ENCODE peak calls at places on chromosomes 4 and X, in five cellular contexts. M is activated T-cell treated with anti-CD3 and anti-CD28 coated beads, Interleukin-2, amount 50 U/mL, for 72 hours; H is posterior cingulate gyrus; J is stimulated activated CD4-positive, alpha-beta T cell treated with anti-CD3 and anti-CD28 coated beads, Interleukin-2, amount 100 ng/mL, for 24 hours; Y is MCF 10A. B is an unnamed sample.

GRCh38 chrX:20067709-20068315 is 48.9 kb downstream of the MAP7D2 start:
- DNase-seq in M (no peak), J (no peak), Y (peak), H (no peak), B (peak)

GRCh38 chr4:5969336-5969735 is 48.9 kb downstream of the C4orf50 start:
- DNase-seq in J (no peak), M (no peak), H (no peak), Y (no peak), B (no peak)

GRCh38 chr4:147049940-147050852 is 104.5 kb upstream of the TTC29 start:
- DNase-seq in Y (peak), H (no peak), M (no peak), J (no peak), B (no peak)

GRCh38 chrX:49053223-49054072 is 5.4 kb upstream of the CCDC120 start:
- DNase-seq in H (peak), Y (no peak), M (peak), J (peak), B (peak)

GRCh38 chrX:12825801-12826200 is 34.6 kb downstream of the PRPS2 start:
- DNase-seq in J (no peak), M (no peak), Y (no peak), H (no peak), B (no peak)

GRCh38 chr4:146521543-146522097 is at the start of gene SLC10A7:
- DNase-seq in M (peak), J (peak), Y (peak), H (peak), B (peak)

GRCh38 chr4:52983563-52984303 is 121.6 kb downstream of the RASL11B start:
- DNase-seq in J (no peak), Y (peak), H (no peak), M (no peak), B (no peak)

GRCh38 chr4:40269133-40269532 is 66.0 kb upstream of the CHRNA9 start:
- DNase-seq in H (no peak), M (no peak), J (no peak), Y (no peak), B (no peak)

GRCh38 chrX:114906978-114907510 is 110.4 kb downstream of the IL13RA2 start:
- DNase-seq in Y (no peak), H (no peak), M (no peak), J (no peak), B (no peak)

GRCh38 chr4:113457886-113458285 is 303.7 kb downstream of the CAMK2D start:
- DNase-seq in Y (no peak), J (no peak), H (no peak), M (no peak), B (no peak)